ENCODE peak calls at places on chromosomes 6 and 20, in nine cellular contexts. Z is GM12891, T is IMR-90, V is K562, W is H54, O is lower leg skin, P is HepG2, M is heart left ventricle, I is A549. H is an unnamed sample.

GRCh38 chr20:39004508-39004907 is 42.4 kb downstream of the DHX35 start:
- DNase-seq in P (no peak), T (no peak), W (no peak), O (no peak), V (no peak), I (no peak), M (no peak), Z (no peak), H (no peak)

GRCh38 chr20:63740501-63741353 is 1.2 kb downstream of the SLC2A4RG start:
- DNase-seq in Z (no peak), M (peak), P (peak), O (peak), W (peak), I (peak), V (peak), T (peak), H (peak)

GRCh38 chr6:166610104-166610503 is 16.9 kb downstream of the RPS6KA2 start:
- DNase-seq in M (no peak), I (no peak), T (no peak), O (peak), V (no peak), P (no peak), W (no peak), Z (no peak), H (no peak)

GRCh38 chr20:13443690-13444089 is 195.0 kb downstream of the TASP1 start:
- DNase-seq in M (no peak), W (no peak), T (no peak), O (no peak), Z (no peak), I (no peak), V (no peak), P (no peak), H (no peak)

GRCh38 chr6:75991941-75992340 is 80.5 kb downstream of the IMPG1 start:
- DNase-seq in Z (no peak), M (no peak), I (no peak), O (no peak), P (peak), V (no peak), W (no peak), T (no peak), H (no peak)

GRCh38 chr6:24126586-24127192 is 674 bp downstream of the NRSN1 start:
- DNase-seq in M (peak), Z (peak), I (peak), P (peak), W (peak), T (peak), O (no peak), V (peak), H (peak)

GRCh38 chr6:121485359-121485809 is 49.9 kb downstream of the GJA1 start:
- DNase-seq in P (no peak), Z (no peak), O (no peak), V (no peak), M (no peak), T (peak), I (peak), W (no peak), H (no peak)

GRCh38 chr20:10586296-10586695 is 87.5 kb downstream of the JAG1 start:
- DNase-seq in W (no peak), O (no peak), M (no peak), Z (no peak), V (no peak), I (no peak), T (peak), P (no peak), H (no peak)

DNA sequence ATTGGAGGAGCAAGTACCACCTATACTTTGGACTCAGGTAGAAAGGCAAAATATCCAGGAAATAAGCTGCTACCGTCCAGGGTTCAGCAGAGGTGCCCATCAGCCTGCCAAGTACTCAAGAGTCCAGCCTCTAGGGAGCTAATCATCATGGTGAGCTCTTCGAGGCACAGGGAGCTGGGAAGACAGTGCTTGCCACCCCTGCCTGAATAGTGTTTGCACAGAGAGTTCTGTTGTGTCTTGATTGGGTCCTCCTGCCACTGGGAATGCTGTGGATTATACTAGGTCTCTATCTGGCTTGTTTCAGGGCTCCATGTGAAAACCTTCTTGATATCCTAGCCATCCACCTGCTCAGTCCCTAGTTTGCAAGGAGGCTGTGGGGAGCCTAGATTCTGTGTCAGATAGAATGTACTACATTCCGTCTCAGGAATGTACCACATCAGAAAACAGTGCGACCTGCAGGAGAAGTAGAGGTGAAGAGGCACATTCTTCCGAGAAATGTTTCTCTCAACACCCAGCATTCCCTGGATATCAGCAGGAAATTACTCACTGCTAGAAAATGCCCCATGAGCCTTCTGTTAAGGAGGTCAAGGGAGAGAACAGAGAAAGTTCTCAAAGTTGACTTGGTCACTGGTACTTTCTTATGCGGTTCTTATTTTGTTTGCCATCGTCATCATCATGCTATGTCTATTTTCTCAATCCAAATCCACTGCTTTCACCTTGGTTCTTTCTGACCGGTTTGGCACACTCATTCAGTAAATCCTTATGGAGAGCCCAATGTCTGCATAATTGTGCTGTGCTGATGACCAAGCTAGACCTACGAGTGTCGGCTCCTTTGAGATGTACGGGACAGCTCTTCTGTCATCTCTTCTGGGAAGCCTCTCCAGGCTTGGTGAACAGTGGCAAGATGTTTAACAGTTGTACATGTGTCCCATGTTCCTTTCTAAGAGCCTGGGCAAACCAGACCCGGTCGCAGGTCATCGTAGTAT is 30.7 kb downstream of the PTPN1 start:
- DNase-seq in P (peak), W (peak), V (no peak), M (no peak), Z (no peak), I (peak), O (no peak), T (peak), H (no peak)
- TF ChIP-seq POLR2A in P (no peak), W (no peak), V (no peak), M (no peak), Z (no peak), I (no peak), O (no peak), T (no peak), H (no peak)

GRCh38 chr6:12066297-12066696 is 54.2 kb downstream of the HIVEP1 start:
- DNase-seq in Z (no peak), I (no peak), M (no peak), W (no peak), P (no peak), V (no peak), T (peak), O (no peak), H (no peak)

GRCh38 chr6:12064125-12064524 is 52.0 kb downstream of the HIVEP1 start:
- DNase-seq in W (no peak), M (no peak), Z (no peak), V (no peak), I (no peak), O (no peak), T (peak), P (no peak), H (no peak)

GRCh38 chr6:12064538-12064937 is 52.4 kb downstream of the HIVEP1 start:
- DNase-seq in O (no peak), W (no peak), V (no peak), M (no peak), Z (no peak), I (no peak), P (no peak), T (no peak), H (no peak)

GRCh38 chr6:12062605-12063004 is 50.5 kb downstream of the HIVEP1 start:
- DNase-seq in T (no peak), V (no peak), Z (no peak), M (no peak), P (no peak), O (no peak), W (no peak), I (no peak), H (no peak)

GRCh38 chr6:12065321-12066140 is 53.4 kb downstream of the HIVEP1 start:
- DNase-seq in M (no peak), O (no peak), W (no peak), V (no peak), I (no peak), Z (no peak), P (no peak), T (no peak), H (no peak)
- TF ChIP-seq POLR2A in M (no peak), O (no peak), W (no peak), V (no peak), I (no peak), Z (peak), P (no peak), T (no peak), H (no peak)

GRCh38 chr6:122790740-122791679 is 2.0 kb downstream of the SMPDL3A start:
- DNase-seq in W (no peak), M (no peak), I (no peak), O (no peak), Z (no peak), V (no peak), T (peak), P (peak), H (no peak)

GRCh38 chr6:122789862-122790739 is 1.0 kb downstream of the SMPDL3A start:
- DNase-seq in W (no peak), O (no peak), P (no peak), Z (peak), T (peak), I (no peak), V (peak), M (no peak), H (no peak)

GRCh38 chr6:122788663-122789062 is 395 bp upstream of the SMPDL3A start:
- DNase-seq in W (no peak), Z (no peak), T (no peak), I (no peak), O (no peak), V (no peak), M (no peak), P (no peak), H (no peak)

GRCh38 chr6:122788208-122788607 is 850 bp upstream of the SMPDL3A start:
- DNase-seq in Z (no peak), M (no peak), V (no peak), O (no peak), P (no peak), I (no peak), T (no peak), W (no peak), H (no peak)

DNA sequence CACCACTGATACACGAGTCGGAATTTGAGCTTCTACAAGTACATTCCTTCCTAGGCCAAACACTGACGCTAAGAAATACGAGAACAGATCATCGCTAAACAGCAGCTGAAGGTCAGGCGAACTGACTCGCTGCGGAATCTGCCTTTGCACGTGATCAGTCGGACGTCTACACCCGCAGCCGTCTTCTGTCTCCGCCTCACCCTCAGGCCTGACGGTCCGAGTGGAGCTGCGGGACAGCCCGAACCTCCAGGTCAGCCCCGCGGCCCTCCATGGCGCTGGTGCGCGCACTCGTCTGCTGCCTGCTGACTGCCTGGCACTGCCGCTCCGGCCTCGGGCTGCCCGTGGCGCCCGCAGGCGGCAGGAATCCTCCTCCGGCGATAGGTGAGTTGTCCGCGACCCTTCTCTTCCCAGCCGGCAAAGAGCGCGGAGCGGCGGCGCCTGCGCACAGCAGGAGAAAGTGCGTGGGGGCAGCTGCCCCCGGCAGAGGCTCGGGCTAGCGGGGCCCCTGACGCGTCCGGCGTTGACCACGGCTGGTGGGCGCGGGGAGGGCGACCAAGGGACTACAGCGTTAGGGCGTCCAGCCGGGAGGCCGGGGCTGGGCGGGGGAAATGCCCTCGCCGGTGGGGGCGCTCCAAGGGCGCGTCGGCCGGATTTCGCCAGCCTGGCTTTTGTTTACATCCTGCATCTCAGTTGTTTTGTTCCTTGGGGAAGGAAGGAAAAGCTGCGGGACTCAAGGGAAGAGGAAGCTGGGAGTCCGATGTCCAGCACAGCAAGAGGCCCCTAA is at the start of gene SMPDL3A:
- DNase-seq in M (peak), T (peak), Z (peak), V (peak), W (peak), O (peak), I (peak), P (peak), H (peak)
- TF ChIP-seq POLR2A in M (peak), T (peak), Z (no peak), V (peak), W (peak), O (peak), I (peak), P (peak), H (no peak)

GRCh38 chr20:62596921-62597320 is 45.4 kb upstream of the SLCO4A1 start:
- DNase-seq in P (no peak), I (no peak), W (no peak), Z (no peak), M (no peak), T (no peak), V (no peak), O (no peak), H (no peak)

GRCh38 chr20:62595069-62595468 is 47.2 kb upstream of the SLCO4A1 start:
- DNase-seq in M (no peak), Z (no peak), I (no peak), W (no peak), V (no peak), P (no peak), O (no peak), T (no peak), H (no peak)

GRCh38 chr20:62593616-62594015 is 48.7 kb upstream of the SLCO4A1 start:
- DNase-seq in P (no peak), V (no peak), W (no peak), Z (no peak), M (no peak), T (no peak), I (no peak), O (no peak), H (no peak)

GRCh38 chr20:62596486-62596885 is 45.8 kb upstream of the SLCO4A1 start:
- DNase-seq in V (no peak), Z (no peak), T (no peak), I (no peak), O (no peak), P (no peak), M (no peak), W (no peak), H (no peak)

GRCh38 chr20:62595491-62595890 is 46.8 kb upstream of the SLCO4A1 start:
- DNase-seq in O (peak), W (peak), T (peak), V (peak), Z (no peak), M (peak), I (peak), P (no peak), H (no peak)
- TF ChIP-seq POLR2A in O (no peak), W (peak), T (no peak), V (no peak), Z (no peak), M (no peak), I (no peak), P (no peak), H (no peak)

GRCh38 chr20:462199-462991 is at the start of gene TBC1D20:
- DNase-seq in M (peak), O (peak), Z (peak), V (peak), T (peak), W (peak), P (peak), I (peak), H (peak)
- TF ChIP-seq POLR2A in M (peak), O (no peak), Z (peak), V (peak), T (peak), W (peak), P (peak), I (peak), H (peak)

DNA sequence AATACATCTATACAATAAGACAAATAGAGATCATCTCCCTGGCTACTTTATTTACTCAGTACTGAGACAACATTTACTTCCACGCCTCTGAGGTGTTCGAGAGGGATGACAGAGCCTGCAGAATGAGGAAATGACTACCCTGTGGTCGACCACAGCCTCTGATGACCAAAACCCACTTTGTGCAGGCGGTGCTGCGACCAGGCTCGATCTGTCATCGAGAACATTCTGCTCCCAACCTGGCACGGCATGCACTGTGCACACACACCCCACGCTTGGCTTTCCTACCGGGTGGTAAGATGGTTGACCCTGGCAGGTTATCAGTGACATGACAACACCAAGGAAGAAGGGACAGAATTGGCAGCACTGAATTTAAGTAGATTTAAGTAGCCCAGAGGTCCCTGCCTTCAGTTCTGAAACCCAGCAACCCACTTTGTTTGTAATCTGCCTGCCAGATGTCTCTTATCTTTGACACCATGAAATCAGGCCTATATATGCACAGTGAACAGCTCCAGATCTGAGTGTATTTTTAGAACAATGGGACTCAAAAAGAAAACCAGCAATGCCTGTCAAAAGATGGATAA is 42.6 kb downstream of the TTI1 start:
- DNase-seq in Z (peak), W (peak), M (peak), I (peak), T (peak), O (peak), V (no peak), P (peak), H (peak)
- TF ChIP-seq POLR2A in Z (no peak), W (no peak), M (no peak), I (no peak), T (no peak), O (no peak), V (no peak), P (no peak), H (no peak)